ENCODE peak calls at places on chromosome 18, in ten cellular contexts. O is HTR-8/SVneo, C is T1000, F is HuH-7.5, N is NAMALWA, P is iPS-NIHi11, L is SK-N-DZ, I is RCC 7860, T is mammary epithelial cell, J is HL-60. V is an unnamed sample.

GRCh38 chr18:42258301-42258965 is 303.4 kb downstream of the PIK3C3 start:
- DNase-seq in O (no peak), T (peak), L (no peak), C (no peak), J (no peak), N (no peak), I (no peak), F (no peak), P (no peak), V (no peak)

GRCh38 chr18:79926715-79927596 is 24.5 kb downstream of the SLC66A2 start:
- DNase-seq in T (no peak), J (no peak), N (no peak), F (no peak), L (no peak), I (no peak), C (no peak), P (no peak), O (no peak), V (no peak)

GRCh38 chr18:36808681-36809080 is 20.1 kb downstream of the TPGS2 start:
- DNase-seq in F (no peak), C (no peak), L (no peak), O (no peak), I (peak), J (no peak), P (no peak), N (no peak), T (peak), V (no peak)

GRCh38 chr18:8835556-8835955 is 130.2 kb downstream of the MTCL1 start:
- DNase-seq in O (no peak), N (no peak), J (peak), P (no peak), F (no peak), T (peak), C (no peak), I (no peak), L (no peak), V (no peak)

GRCh38 chr18:24540896-24541295 is 80.5 kb downstream of the HRH4 start:
- DNase-seq in L (no peak), I (no peak), F (no peak), O (no peak), C (no peak), T (no peak), J (no peak), P (no peak), N (no peak), V (no peak)

GRCh38 chr18:26405190-26405781 is 143.1 kb downstream of the KCTD1 start:
- DNase-seq in C (no peak), P (peak), I (peak), L (peak), N (peak), O (peak), J (no peak), F (no peak), T (peak), V (peak)

GRCh38 chr18:66410692-66411091 is 193.2 kb downstream of the CDH19 start:
- DNase-seq in L (no peak), N (no peak), C (no peak), J (no peak), O (no peak), I (no peak), F (no peak), P (no peak), T (no peak), V (no peak)

GRCh38 chr18:35158728-35159443 is 81.9 kb upstream of the ZNF397 start:
- DNase-seq in J (peak), F (no peak), P (no peak), N (peak), T (no peak), L (no peak), C (no peak), O (no peak), I (no peak), V (no peak)

GRCh38 chr18:3319894-3320438 is 58.0 kb downstream of the MYL12B start:
- DNase-seq in N (no peak), C (no peak), J (no peak), P (no peak), F (no peak), L (no peak), T (no peak), O (no peak), I (no peak), V (no peak)

GRCh38 chr18:74933930-74934329 is 275.0 kb downstream of the PTGR3 start:
- DNase-seq in F (no peak), O (no peak), T (no peak), P (no peak), I (no peak), N (no peak), L (no peak), J (no peak), C (no peak), V (no peak)

GRCh38 chr18:44198296-44199284 is 482.1 kb upstream of the SETBP1 start:
- DNase-seq in L (no peak), F (no peak), I (no peak), P (no peak), T (peak), O (no peak), J (no peak), C (no peak), N (no peak), V (no peak)

GRCh38 chr18:68083131-68083530 is 566.6 kb upstream of the DSEL start:
- DNase-seq in N (no peak), P (no peak), L (no peak), I (no peak), T (peak), C (no peak), J (no peak), O (no peak), F (no peak), V (no peak)

GRCh38 chr18:76613058-76613457 is 118.0 kb upstream of the ZNF516 start:
- DNase-seq in T (no peak), C (no peak), L (no peak), N (no peak), I (no peak), P (no peak), J (no peak), O (no peak), F (no peak), V (no peak)

GRCh38 chr18:5628512-5629255 is 84.9 kb upstream of the EPB41L3 start:
- DNase-seq in F (no peak), O (no peak), C (peak), J (no peak), I (no peak), L (peak), T (peak), N (no peak), P (peak), V (no peak)

GRCh38 chr18:31576670-31577069 is 15.0 kb upstream of the TTR start:
- DNase-seq in O (no peak), C (no peak), F (no peak), T (no peak), L (no peak), I (no peak), P (no peak), J (no peak), N (peak), V (no peak)

GRCh38 chr18:55731594-55732042 is 143.6 kb upstream of the TCF4 start:
- DNase-seq in P (no peak), I (no peak), N (no peak), F (no peak), J (no peak), C (no peak), O (no peak), L (no peak), T (peak), V (no peak)

GRCh38 chr18:23479829-23480505 is 23.3 kb upstream of the RMC1 start:
- DNase-seq in P (no peak), L (no peak), O (no peak), J (no peak), T (no peak), C (no peak), I (no peak), F (no peak), N (peak), V (no peak)

GRCh38 chr18:48815581-48816324 is 135.0 kb downstream of the SMAD7 start:
- DNase-seq in I (peak), L (no peak), F (no peak), N (no peak), O (no peak), C (no peak), T (no peak), J (no peak), P (no peak), V (no peak)

GRCh38 chr18:26457611-26458350 is 90.6 kb downstream of the KCTD1 start:
- DNase-seq in L (no peak), O (no peak), T (no peak), I (no peak), C (no peak), F (no peak), J (no peak), N (no peak), P (peak), V (no peak)

GRCh38 chr18:5709476-5710095 is 165.8 kb upstream of the EPB41L3 start:
- DNase-seq in F (no peak), L (no peak), P (no peak), T (no peak), O (no peak), N (no peak), J (no peak), I (no peak), C (no peak), V (no peak)

GRCh38 chr18:54147439-54147838 is 77.0 kb downstream of the MBD2 start:
- DNase-seq in T (no peak), F (no peak), I (no peak), P (no peak), N (no peak), J (no peak), L (no peak), O (no peak), C (no peak), V (no peak)

V was measured in HepG2.